ENCODE peak calls at places on chromosomes 4 and X, in nine cellular contexts. K is GM23338, W is adrenal gland, S is Peyer's patch, G is mammary epithelial cell, F is pancreas, R is tibial artery, N is keratinocyte, P is upper lobe of right lung. Q is an unnamed sample. For H3K27me3, the result is how much of the 10 kb centered on the place peaks cover.

GRCh38 chr4:115841873-115842272 is 728.5 kb upstream of the NDST4 start:
- DNase-seq in S (no peak), W (no peak), P (no peak), N (peak), G (peak), K (no peak), F (no peak), R (no peak), Q (no peak)

GRCh38 chr4:182736207-182736606 is 181.0 kb downstream of the DCTD start:
- DNase-seq in N (no peak), G (peak), K (no peak), F (no peak), P (no peak), R (no peak), W (no peak), S (no peak), Q (no peak)

GRCh38 chr4:159227984-159228383 is 125.1 kb downstream of the RAPGEF2 start:
- DNase-seq in S (peak), N (peak), W (peak), G (peak), P (peak), R (peak), F (peak), K (peak), Q (peak)

GRCh38 chrX:54043084-54043483 is 1.2 kb downstream of the PHF8 start:
- DNase-seq in N (no peak), S (no peak), G (no peak), F (no peak), K (no peak), P (no peak), W (no peak), R (no peak), Q (no peak)

GRCh38 chrX:37905436-37906147 is 58.2 kb upstream of the DYNLT3 start:
- DNase-seq in N (no peak), R (no peak), W (peak), S (no peak), G (no peak), P (no peak), K (peak), F (peak), Q (no peak)

GRCh38 chrX:103417370-103417769 is 41.0 kb downstream of the BEX3 start:
- DNase-seq in S (no peak), G (no peak), R (no peak), W (no peak), N (no peak), K (peak), P (no peak), F (no peak), Q (no peak)

GRCh38 chrX:37350034-37350365 is 836 bp downstream of the PRRG1 start:
- DNase-seq in W (no peak), R (peak), G (peak), K (no peak), P (no peak), F (peak), S (no peak), N (no peak), Q (no peak)

GRCh38 chrX:129497146-129497805 is 26.0 kb downstream of the SMARCA1 start:
- DNase-seq in N (no peak), G (no peak), W (no peak), F (no peak), S (no peak), P (no peak), K (no peak), R (no peak), Q (no peak)

GRCh38 chr4:37826282-37827029 is at the start of gene PGM2:
- DNase-seq in G (peak), K (peak), F (peak), S (peak), W (peak), R (peak), N (no peak), P (peak), Q (peak)

GRCh38 chr4:12987284-12987683 is 496.9 kb downstream of the RAB28 start:
- DNase-seq in P (no peak), R (no peak), G (no peak), N (no peak), F (no peak), K (no peak), S (no peak), W (no peak), Q (no peak)

GRCh38 chr4:81466841-81467671 is 4.7 kb downstream of the RASGEF1B start:
- DNase-seq in P (no peak), K (peak), N (peak), W (peak), G (peak), S (peak), R (peak), F (peak), Q (peak)

GRCh38 chr4:145887241-145887964 is 51.2 kb downstream of the ZNF827 start:
- DNase-seq in P (no peak), N (no peak), R (peak), W (peak), F (no peak), K (peak), S (no peak), G (no peak), Q (peak)

GRCh38 chr4:186149872-186150271 is 41.5 kb upstream of the CYP4V2 start:
- DNase-seq in K (peak), G (no peak), P (no peak), F (peak), N (no peak), W (peak), R (peak), S (peak), Q (no peak)
- TF ChIP-seq CTCF in K (peak), G (peak), P (peak), F (peak), N (no peak), W (no peak), R (peak), S (peak), Q (no peak)

GRCh38 chrX:153644356-153645125 is 2.5 kb upstream of the DUSP9 start:
- DNase-seq in F (no peak), N (no peak), G (no peak), K (peak), S (no peak), W (no peak), R (no peak), P (peak), Q (no peak)
- H3K27me3 ChIP-seq in F (under half), N (half or more), G (under half), K (half or more), S (under half), W (half or more), R (half or more), P (under half), Q (under half)

GRCh38 chr4:29549308-29549707 is 1170.9 kb upstream of the PCDH7 start:
- DNase-seq in K (no peak), G (no peak), S (no peak), R (no peak), N (no peak), W (no peak), F (no peak), P (no peak), Q (no peak)
- H3K4me3 ChIP-seq in K (no peak), G (no peak), S (no peak), R (no peak), N (no peak), W (no peak), F (no peak), P (no peak), Q (no peak)

GRCh38 chr4:92381640-92382039 is 77.9 kb downstream of the GRID2 start:
- DNase-seq in W (no peak), R (no peak), G (peak), S (no peak), N (no peak), F (no peak), P (no peak), K (no peak), Q (no peak)
- TF ChIP-seq CTCF in W (no peak), R (no peak), G (no peak), S (no peak), N (no peak), F (no peak), P (no peak), K (no peak), Q (no peak)

DNA sequence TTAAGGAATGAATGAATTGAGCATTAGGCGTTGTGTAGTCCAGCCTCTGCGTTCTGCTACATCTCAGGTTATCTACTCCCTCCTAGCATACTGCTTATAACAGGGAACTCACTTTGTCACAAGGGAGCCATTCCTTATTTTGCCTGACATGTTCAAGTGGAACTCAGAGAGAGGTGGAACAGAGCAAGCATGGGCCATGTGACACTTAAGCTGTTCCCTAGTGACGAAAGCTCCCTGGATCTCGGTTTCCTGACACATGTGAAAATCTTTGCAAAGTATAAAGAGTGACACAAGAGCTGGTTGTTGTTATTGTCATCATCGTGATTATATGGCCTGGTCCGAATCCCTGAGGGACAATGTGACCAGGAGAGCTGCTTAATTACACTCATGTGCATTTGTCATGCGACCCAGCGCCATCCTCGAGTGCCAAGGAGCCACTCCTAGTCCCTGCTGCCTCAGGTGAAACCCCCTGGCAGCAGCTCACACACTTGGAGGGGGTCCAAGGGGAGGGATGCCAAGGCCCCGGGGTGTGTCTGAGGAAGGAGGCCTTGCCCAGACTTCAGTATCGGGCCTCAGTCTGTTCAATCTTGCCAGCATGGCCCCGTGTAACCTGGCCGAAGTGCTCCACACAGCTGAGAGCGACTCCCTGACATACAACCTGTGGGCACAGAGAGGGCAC is 98.5 kb upstream of the MAP3K15 start:
- DNase-seq in N (no peak), P (peak), S (no peak), K (no peak), F (no peak), W (no peak), R (no peak), G (no peak), Q (peak)
- H3K27me3 ChIP-seq in N (under half), P (under half), S (under half), K (under half), F (under half), W (under half), R (under half), G (under half), Q (under half)